ENCODE peak calls at places on chromosome 17, in four cellular contexts. O is nucleus accumbens, X is nephron progenitor cell, Q is GM18507. S is an unnamed sample.

GRCh38 chr17:50708050-50709000 is 611 bp upstream of the ANKRD40 start:
- DNase-seq in O (no peak), X (no peak), Q (no peak), S (no peak)

GRCh38 chr17:8664426-8665105 is 34.0 kb upstream of the MYH10 start:
- DNase-seq in O (no peak), X (no peak), Q (no peak), S (no peak)

GRCh38 chr17:48610282-48611211 is at the start of gene HOXB7:
- DNase-seq in O (no peak), X (peak; percentile 83), Q (peak; percentile 69), S (peak; percentile 59)

GRCh38 chr17:13346081-13346533 is 255.6 kb downstream of the HS3ST3A1 start:
- DNase-seq in O (no peak), X (no peak), Q (no peak), S (no peak)

GRCh38 chr17:45143767-45144198 is 4.5 kb upstream of the HEXIM1 start:
- DNase-seq in O (peak; percentile 43), X (peak; percentile 44), Q (no peak), S (no peak)

GRCh38 chr17:64171041-64171440 is 41.1 kb upstream of the ERN1 start:
- DNase-seq in O (no peak), X (no peak), Q (no peak), S (no peak)

GRCh38 chr17:72360386-72360940 is 239.6 kb downstream of the SOX9 start:
- DNase-seq in O (no peak), X (no peak), Q (no peak), S (no peak)

GRCh38 chr17:14318906-14319205 is 18.0 kb downstream of the HS3ST3B1 start:
- DNase-seq in O (no peak), X (no peak), Q (no peak), S (no peak)

GRCh38 chr17:83079340-83079747 is at the start of gene METRNL:
- DNase-seq in O (peak; percentile 52), X (peak; percentile 84), Q (peak; percentile 93), S (peak; percentile 36)

GRCh38 chr17:14813649-14814048 is 451.5 kb downstream of the PMP22 start:
- DNase-seq in O (no peak), X (peak; percentile 21), Q (no peak), S (no peak)

GRCh38 chr17:80901319-80901718 is 90.3 kb upstream of the CHMP6 start:
- DNase-seq in O (peak; percentile 15), X (no peak), Q (no peak), S (no peak)

GRCh38 chr17:17086585-17086984 is 44.3 kb downstream of the MPRIP start:
- DNase-seq in O (no peak), X (no peak), Q (no peak), S (no peak)

GRCh38 chr17:78607061-78607460 is 29.9 kb upstream of the DNAH17 start:
- DNase-seq in O (no peak), X (no peak), Q (no peak), S (no peak)

GRCh38 chr17:27627514-27627913 is 3.5 kb upstream of the LGALS9 start:
- DNase-seq in O (no peak), X (no peak), Q (no peak), S (no peak)

GRCh38 chr17:17722081-17722905 is 41.0 kb downstream of the RAI1 start:
- DNase-seq in O (peak; percentile 49), X (peak; percentile 61), Q (no peak), S (no peak)

GRCh38 chr17:6688944-6689343 is 24.2 kb downstream of the SLC13A5 start:
- DNase-seq in O (no peak), X (no peak), Q (no peak), S (no peak)

GRCh38 chr17:82603981-82604448 is 44.2 kb downstream of the WDR45B start:
- DNase-seq in O (peak; percentile 52), X (no peak), Q (no peak), S (peak; percentile 79)

GRCh38 chr17:55391244-55391757 is 30.3 kb downstream of the MMD start:
- DNase-seq in O (no peak), X (no peak), Q (no peak), S (no peak)

GRCh38 chr17:4579678-4580077 is 4.7 kb upstream of the SMTNL2 start:
- DNase-seq in O (no peak), X (no peak), Q (no peak), S (no peak)

GRCh38 chr17:53119773-53120172 is 703.0 kb upstream of the KIF2B start:
- DNase-seq in O (no peak), X (no peak), Q (no peak), S (no peak)

GRCh38 chr17:81701288-81702071 is 1.7 kb upstream of the MRPL12 start:
- DNase-seq in O (no peak), X (no peak), Q (no peak), S (no peak)

GRCh38 chr17:35087731-35088646 is 24.5 kb upstream of the RFFL start:
- DNase-seq in O (peak; percentile 73), X (peak; percentile 54), Q (no peak), S (no peak)

GRCh38 chr17:76447931-76448652 is 4.9 kb downstream of the UBE2O start:
- DNase-seq in O (no peak), X (no peak), Q (no peak), S (no peak)

GRCh38 chr17:35038434-35038833 is 25.1 kb downstream of the RFFL start:
- DNase-seq in O (no peak), X (no peak), Q (no peak), S (no peak)

GRCh38 chr17:8837438-8838075 is 29.9 kb downstream of the PIK3R6 start:
- DNase-seq in O (no peak), X (no peak), Q (no peak), S (no peak)

GRCh38 chr17:68608515-68609130 is 7.5 kb upstream of the FAM20A start:
- DNase-seq in O (no peak), X (no peak), Q (no peak), S (no peak)

GRCh38 chr17:80646328-80646727 is 101.7 kb downstream of the RPTOR start:
- DNase-seq in O (no peak), X (no peak), Q (no peak), S (no peak)

GRCh38 chr17:1797323-1797722 is 32.4 kb downstream of the SMYD4 start:
- DNase-seq in O (no peak), X (no peak), Q (no peak), S (no peak)

GRCh38 chr17:50972579-50972978 is 106.4 kb upstream of the TOB1 start:
- DNase-seq in O (no peak), X (no peak), Q (no peak), S (no peak)

GRCh38 chr17:33982872-33983271 is 272.2 kb upstream of the CCL2 start:
- DNase-seq in O (no peak), X (no peak), Q (no peak), S (no peak)

GRCh38 chr17:55285340-55286301 is 20.9 kb downstream of the HLF start:
- DNase-seq in O (peak; percentile 36), X (no peak), Q (no peak), S (peak; percentile 51)

GRCh38 chr17:2647961-2648360 is 54.5 kb downstream of the PAFAH1B1 start:
- DNase-seq in O (no peak), X (no peak), Q (no peak), S (no peak)

GRCh38 chr17:50110591-50111349 is 15.6 kb downstream of the PDK2 start:
- DNase-seq in O (no peak), X (no peak), Q (no peak), S (no peak)

GRCh38 chr17:31487648-31488263 is 96.3 kb downstream of the RAB11FIP4 start:
- DNase-seq in O (peak; percentile 90), X (peak; percentile 89), Q (peak; percentile 96), S (peak; percentile 96)

GRCh38 chr17:1593630-1593931 is 31.0 kb upstream of the PITPNA start:
- DNase-seq in O (no peak), X (no peak), Q (no peak), S (no peak)

S was measured in NCI-H1436.